ENCODE peak calls at places on chromosome 1, in seven cellular contexts. One of them, this sample, is unnamed.

GRCh38 chr1:116495534-116495933 is 75.3 kb downstream of the CD58 start:
- DNase-seq in iPS-NIHi11: no peak
- DNase-seq in astrocyte: peak; percentile 29
- DNase-seq in Calu3: no peak
- DNase-seq in heart left ventricle: peak; percentile 68
- DNase-seq in GM03348: peak; percentile 60
- DNase-seq in neural progenitor cell: no peak
- DNase-seq in this sample: no peak

GRCh38 chr1:184075040-184076029 is 23.8 kb downstream of the TSEN15 start:
- DNase-seq in iPS-NIHi11: peak; percentile 36
- DNase-seq in astrocyte: peak; percentile 41
- DNase-seq in Calu3: peak; percentile 50
- DNase-seq in heart left ventricle: no peak
- DNase-seq in GM03348: peak; percentile 64
- DNase-seq in neural progenitor cell: peak; percentile 66
- DNase-seq in this sample: peak; percentile 75

GRCh38 chr1:17059391-17060128 is 5.7 kb upstream of the SDHB start:
- DNase-seq in iPS-NIHi11: peak; percentile 83
- DNase-seq in astrocyte: peak; percentile 56
- DNase-seq in Calu3: peak; percentile 74
- DNase-seq in heart left ventricle: peak; percentile 83
- DNase-seq in GM03348: peak; percentile 87
- DNase-seq in neural progenitor cell: peak; percentile 86
- DNase-seq in this sample: peak; percentile 71

GRCh38 chr1:20644416-20644815 is 11.2 kb downstream of the PINK1 start:
- DNase-seq in iPS-NIHi11: no peak
- DNase-seq in astrocyte: no peak
- DNase-seq in Calu3: no peak
- DNase-seq in heart left ventricle: no peak
- DNase-seq in GM03348: no peak
- DNase-seq in neural progenitor cell: no peak
- DNase-seq in this sample: no peak

GRCh38 chr1:117210831-117211261 is at the start of gene VTCN1:
- DNase-seq in iPS-NIHi11: no peak
- DNase-seq in astrocyte: no peak
- DNase-seq in Calu3: peak; percentile 81
- DNase-seq in heart left ventricle: no peak
- DNase-seq in GM03348: no peak
- DNase-seq in neural progenitor cell: no peak
- DNase-seq in this sample: no peak

GRCh38 chr1:1602941-1603506 is 3.1 kb upstream of the FNDC10 start:
- DNase-seq in iPS-NIHi11: no peak
- DNase-seq in astrocyte: no peak
- DNase-seq in Calu3: no peak
- DNase-seq in heart left ventricle: no peak
- DNase-seq in GM03348: no peak
- DNase-seq in neural progenitor cell: no peak
- DNase-seq in this sample: no peak

GRCh38 chr1:101236546-101237228 is at the start of gene S1PR1:
- DNase-seq in iPS-NIHi11: peak; percentile 69
- DNase-seq in astrocyte: peak; percentile 38
- DNase-seq in Calu3: no peak
- DNase-seq in heart left ventricle: peak; percentile 92
- DNase-seq in GM03348: peak; percentile 63
- DNase-seq in neural progenitor cell: peak; percentile 94
- DNase-seq in this sample: peak; percentile 69

GRCh38 chr1:178798232-178798861 is 72.5 kb downstream of the ANGPTL1 start:
- DNase-seq in iPS-NIHi11: no peak
- DNase-seq in astrocyte: no peak
- DNase-seq in Calu3: no peak
- DNase-seq in heart left ventricle: no peak
- DNase-seq in GM03348: no peak
- DNase-seq in neural progenitor cell: no peak
- DNase-seq in this sample: no peak

GRCh38 chr1:53617382-53618217 is 121.4 kb downstream of the GLIS1 start:
- DNase-seq in iPS-NIHi11: no peak
- DNase-seq in astrocyte: peak; percentile 65
- DNase-seq in Calu3: no peak
- DNase-seq in heart left ventricle: peak; percentile 33
- DNase-seq in GM03348: no peak
- DNase-seq in neural progenitor cell: no peak
- DNase-seq in this sample: peak; percentile 94

GRCh38 chr1:224589006-224589405 is 27.1 kb upstream of the CNIH3 start:
- DNase-seq in iPS-NIHi11: no peak
- DNase-seq in astrocyte: peak; percentile 70
- DNase-seq in Calu3: no peak
- DNase-seq in heart left ventricle: no peak
- DNase-seq in GM03348: no peak
- DNase-seq in neural progenitor cell: no peak
- DNase-seq in this sample: peak; percentile 63